ENCODE peak calls at places on chromosomes 4 and X, in eight cellular contexts. One of them, this sample, is unnamed. For H3K27me3, the result is how much of the 10 kb centered on the place peaks cover.

GRCh38 chr4:143667461-143667860 is 33.0 kb downstream of the FREM3 start:
- DNase-seq in suprapubic skin: no peak
- DNase-seq in uterus: peak
- DNase-seq in adrenal gland: peak
- DNase-seq in HCT116: no peak
- DNase-seq in heart left ventricle: peak
- DNase-seq in tibial nerve: no peak
- DNase-seq in transverse colon: no peak
- DNase-seq in this sample: no peak

GRCh38 chrX:97747346-97747745 is 863.6 kb downstream of the RPA4 start:
- DNase-seq in suprapubic skin: no peak
- DNase-seq in uterus: no peak
- DNase-seq in adrenal gland: no peak
- DNase-seq in HCT116: no peak
- DNase-seq in heart left ventricle: no peak
- DNase-seq in tibial nerve: no peak
- DNase-seq in transverse colon: no peak
- DNase-seq in this sample: no peak

GRCh38 chr4:20359692-20360091 is 108.0 kb downstream of the SLIT2 start:
- DNase-seq in suprapubic skin: no peak
- DNase-seq in uterus: no peak
- DNase-seq in adrenal gland: no peak
- DNase-seq in HCT116: no peak
- DNase-seq in heart left ventricle: no peak
- DNase-seq in tibial nerve: no peak
- DNase-seq in transverse colon: no peak
- DNase-seq in this sample: no peak

GRCh38 chrX:43655961-43656494 is at the start of gene MAOA:
- DNase-seq in suprapubic skin: peak
- DNase-seq in uterus: peak
- DNase-seq in adrenal gland: peak
- DNase-seq in HCT116: no peak
- DNase-seq in heart left ventricle: peak
- DNase-seq in tibial nerve: peak
- DNase-seq in transverse colon: peak
- DNase-seq in this sample: peak

GRCh38 chrX:22486326-22486725 is 213.6 kb downstream of the CBLL2 start:
- DNase-seq in suprapubic skin: no peak
- DNase-seq in uterus: no peak
- DNase-seq in adrenal gland: no peak
- DNase-seq in HCT116: no peak
- DNase-seq in heart left ventricle: no peak
- DNase-seq in tibial nerve: no peak
- DNase-seq in transverse colon: no peak
- DNase-seq in this sample: no peak

GRCh38 chrX:63713510-63713909 is 71.5 kb downstream of the ARHGEF9 start:
- DNase-seq in suprapubic skin: no peak
- DNase-seq in uterus: no peak
- DNase-seq in adrenal gland: no peak
- DNase-seq in HCT116: no peak
- DNase-seq in heart left ventricle: peak
- DNase-seq in tibial nerve: no peak
- DNase-seq in transverse colon: no peak
- DNase-seq in this sample: no peak

GRCh38 chr4:108010167-108010566 is 20.5 kb downstream of the HADH start:
- DNase-seq in suprapubic skin: no peak
- DNase-seq in uterus: no peak
- DNase-seq in adrenal gland: no peak
- DNase-seq in HCT116: no peak
- DNase-seq in heart left ventricle: no peak
- DNase-seq in tibial nerve: no peak
- DNase-seq in transverse colon: no peak
- DNase-seq in this sample: no peak

GRCh38 chrX:117002981-117003380 is 540.2 kb upstream of the CT83 start:
- DNase-seq in suprapubic skin: no peak
- DNase-seq in uterus: no peak
- DNase-seq in adrenal gland: no peak
- DNase-seq in HCT116: no peak
- DNase-seq in heart left ventricle: no peak
- DNase-seq in tibial nerve: no peak
- DNase-seq in transverse colon: no peak
- DNase-seq in this sample: no peak

GRCh38 chr4:122003335-122003734 is 51.5 kb upstream of the TRPC3 start:
- DNase-seq in suprapubic skin: no peak
- DNase-seq in uterus: no peak
- DNase-seq in adrenal gland: no peak
- DNase-seq in HCT116: peak
- DNase-seq in heart left ventricle: no peak
- DNase-seq in tibial nerve: no peak
- DNase-seq in transverse colon: peak
- DNase-seq in this sample: no peak

GRCh38 chr4:105352826-105353225 is 121.0 kb downstream of the PPA2 start:
- DNase-seq in suprapubic skin: no peak
- DNase-seq in uterus: no peak
- DNase-seq in adrenal gland: no peak
- DNase-seq in HCT116: no peak
- DNase-seq in heart left ventricle: no peak
- DNase-seq in tibial nerve: no peak
- DNase-seq in transverse colon: no peak
- DNase-seq in this sample: no peak

GRCh38 chr4:142974331-142974730 is 128.2 kb upstream of the INPP4B start:
- DNase-seq in suprapubic skin: no peak
- DNase-seq in uterus: no peak
- DNase-seq in adrenal gland: no peak
- DNase-seq in HCT116: no peak
- DNase-seq in heart left ventricle: no peak
- DNase-seq in tibial nerve: no peak
- DNase-seq in transverse colon: no peak
- DNase-seq in this sample: no peak

GRCh38 chrX:50920132-50920531 is 9.6 kb downstream of the BMP15 start:
- DNase-seq in suprapubic skin: no peak
- DNase-seq in uterus: no peak
- DNase-seq in adrenal gland: no peak
- DNase-seq in HCT116: no peak
- DNase-seq in heart left ventricle: no peak
- DNase-seq in tibial nerve: no peak
- DNase-seq in transverse colon: no peak
- DNase-seq in this sample: no peak

GRCh38 chr4:185112104-185112503 is 31.0 kb upstream of the SLC25A4 start:
- DNase-seq in suprapubic skin: no peak
- DNase-seq in uterus: peak
- DNase-seq in adrenal gland: peak
- DNase-seq in HCT116: peak
- DNase-seq in heart left ventricle: peak
- DNase-seq in tibial nerve: no peak
- DNase-seq in transverse colon: no peak
- DNase-seq in this sample: peak

GRCh38 chr4:55604996-55605395 is 13.0 kb upstream of the PDCL2 start:
- DNase-seq in suprapubic skin: no peak
- DNase-seq in uterus: no peak
- DNase-seq in adrenal gland: no peak
- DNase-seq in HCT116: no peak
- DNase-seq in heart left ventricle: no peak
- DNase-seq in tibial nerve: no peak
- DNase-seq in transverse colon: no peak
- DNase-seq in this sample: no peak

GRCh38 chrX:15493118-15494082 is at the start of gene PIR:
- DNase-seq in suprapubic skin: peak
- DNase-seq in uterus: peak
- DNase-seq in adrenal gland: peak
- DNase-seq in HCT116: peak
- DNase-seq in heart left ventricle: peak
- DNase-seq in tibial nerve: peak
- DNase-seq in transverse colon: peak
- DNase-seq in this sample: peak
- TF ChIP-seq POLR2A in suprapubic skin: no peak
- TF ChIP-seq POLR2A in uterus: peak
- TF ChIP-seq POLR2A in adrenal gland: peak
- TF ChIP-seq POLR2A in HCT116: no peak
- TF ChIP-seq POLR2A in heart left ventricle: no peak
- TF ChIP-seq POLR2A in tibial nerve: no peak
- TF ChIP-seq POLR2A in transverse colon: peak
- TF ChIP-seq POLR2A in this sample: no peak

GRCh38 chr4:38384962-38385285 is 279.1 kb upstream of the KLF3 start:
- DNase-seq in suprapubic skin: no peak
- DNase-seq in uterus: no peak
- DNase-seq in adrenal gland: no peak
- DNase-seq in HCT116: no peak
- DNase-seq in heart left ventricle: no peak
- DNase-seq in tibial nerve: no peak
- DNase-seq in transverse colon: no peak
- DNase-seq in this sample: no peak

GRCh38 chr4:38385286-38386010 is 278.6 kb upstream of the KLF3 start:
- DNase-seq in suprapubic skin: no peak
- DNase-seq in uterus: no peak
- DNase-seq in adrenal gland: no peak
- DNase-seq in HCT116: no peak
- DNase-seq in heart left ventricle: no peak
- DNase-seq in tibial nerve: no peak
- DNase-seq in transverse colon: no peak
- DNase-seq in this sample: no peak

GRCh38 chr4:38382492-38382891 is 281.5 kb upstream of the KLF3 start:
- DNase-seq in suprapubic skin: no peak
- DNase-seq in uterus: no peak
- DNase-seq in adrenal gland: no peak
- DNase-seq in HCT116: no peak
- DNase-seq in heart left ventricle: no peak
- DNase-seq in tibial nerve: no peak
- DNase-seq in transverse colon: no peak
- DNase-seq in this sample: no peak

GRCh38 chr4:38381788-38382187 is 282.2 kb upstream of the KLF3 start:
- DNase-seq in suprapubic skin: no peak
- DNase-seq in uterus: peak
- DNase-seq in adrenal gland: peak
- DNase-seq in HCT116: no peak
- DNase-seq in heart left ventricle: no peak
- DNase-seq in tibial nerve: no peak
- DNase-seq in transverse colon: no peak
- DNase-seq in this sample: no peak

DNA sequence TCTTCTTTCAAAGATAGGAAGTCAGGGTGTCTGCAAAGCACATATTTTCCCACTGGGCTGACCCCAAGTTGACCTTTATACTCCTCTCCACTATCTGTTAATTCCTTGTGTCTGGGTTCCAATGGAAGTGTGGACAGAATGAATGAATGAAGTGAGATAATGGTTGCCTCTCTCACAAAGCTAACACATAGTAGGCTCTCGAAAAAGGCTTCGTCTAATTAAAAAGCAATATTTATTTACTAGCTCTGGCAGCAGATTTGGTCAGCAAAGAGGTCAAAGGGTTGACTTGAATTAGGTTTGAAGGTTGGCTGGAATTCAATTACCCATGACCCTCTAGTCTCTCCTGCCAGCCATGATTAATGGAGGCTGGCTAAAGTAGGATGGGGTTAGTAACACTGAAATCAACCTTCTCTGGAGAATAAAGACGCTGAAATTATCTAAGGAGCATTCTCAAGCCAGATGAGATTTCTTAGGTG is 280.3 kb upstream of the KLF3 start:
- DNase-seq in suprapubic skin: no peak
- DNase-seq in uterus: no peak
- DNase-seq in adrenal gland: no peak
- DNase-seq in HCT116: no peak
- DNase-seq in heart left ventricle: no peak
- DNase-seq in tibial nerve: no peak
- DNase-seq in transverse colon: no peak
- DNase-seq in this sample: no peak
- H3K27me3 ChIP-seq in suprapubic skin: under half
- H3K27me3 ChIP-seq in uterus: under half
- H3K27me3 ChIP-seq in adrenal gland: under half
- H3K27me3 ChIP-seq in HCT116: under half
- H3K27me3 ChIP-seq in heart left ventricle: under half
- H3K27me3 ChIP-seq in tibial nerve: under half
- H3K27me3 ChIP-seq in transverse colon: under half
- H3K27me3 ChIP-seq in this sample: under half

GRCh38 chr4:176198316-176198903 is 3.0 kb upstream of the SPATA4 start:
- DNase-seq in suprapubic skin: no peak
- DNase-seq in uterus: no peak
- DNase-seq in adrenal gland: no peak
- DNase-seq in HCT116: no peak
- DNase-seq in heart left ventricle: no peak
- DNase-seq in tibial nerve: no peak
- DNase-seq in transverse colon: peak
- DNase-seq in this sample: peak

GRCh38 chr4:176193898-176194297 is 1.5 kb downstream of the SPATA4 start:
- DNase-seq in suprapubic skin: no peak
- DNase-seq in uterus: no peak
- DNase-seq in adrenal gland: no peak
- DNase-seq in HCT116: peak
- DNase-seq in heart left ventricle: no peak
- DNase-seq in tibial nerve: no peak
- DNase-seq in transverse colon: no peak
- DNase-seq in this sample: no peak

GRCh38 chr4:176191974-176192373 is 3.4 kb downstream of the SPATA4 start:
- DNase-seq in suprapubic skin: no peak
- DNase-seq in uterus: no peak
- DNase-seq in adrenal gland: no peak
- DNase-seq in HCT116: no peak
- DNase-seq in heart left ventricle: no peak
- DNase-seq in tibial nerve: no peak
- DNase-seq in transverse colon: no peak
- DNase-seq in this sample: no peak

GRCh38 chr4:176193126-176193525 is 2.3 kb downstream of the SPATA4 start:
- DNase-seq in suprapubic skin: no peak
- DNase-seq in uterus: no peak
- DNase-seq in adrenal gland: no peak
- DNase-seq in HCT116: no peak
- DNase-seq in heart left ventricle: no peak
- DNase-seq in tibial nerve: no peak
- DNase-seq in transverse colon: no peak
- DNase-seq in this sample: no peak

GRCh38 chr4:176195184-176195978 is at the start of gene SPATA4:
- DNase-seq in suprapubic skin: peak
- DNase-seq in uterus: peak
- DNase-seq in adrenal gland: peak
- DNase-seq in HCT116: peak
- DNase-seq in heart left ventricle: peak
- DNase-seq in tibial nerve: peak
- DNase-seq in transverse colon: peak
- DNase-seq in this sample: peak
- TF ChIP-seq POLR2A in suprapubic skin: no peak
- TF ChIP-seq POLR2A in uterus: peak
- TF ChIP-seq POLR2A in adrenal gland: no peak
- TF ChIP-seq POLR2A in HCT116: peak
- TF ChIP-seq POLR2A in heart left ventricle: peak
- TF ChIP-seq POLR2A in tibial nerve: peak
- TF ChIP-seq POLR2A in transverse colon: peak
- TF ChIP-seq POLR2A in this sample: peak

DNA sequence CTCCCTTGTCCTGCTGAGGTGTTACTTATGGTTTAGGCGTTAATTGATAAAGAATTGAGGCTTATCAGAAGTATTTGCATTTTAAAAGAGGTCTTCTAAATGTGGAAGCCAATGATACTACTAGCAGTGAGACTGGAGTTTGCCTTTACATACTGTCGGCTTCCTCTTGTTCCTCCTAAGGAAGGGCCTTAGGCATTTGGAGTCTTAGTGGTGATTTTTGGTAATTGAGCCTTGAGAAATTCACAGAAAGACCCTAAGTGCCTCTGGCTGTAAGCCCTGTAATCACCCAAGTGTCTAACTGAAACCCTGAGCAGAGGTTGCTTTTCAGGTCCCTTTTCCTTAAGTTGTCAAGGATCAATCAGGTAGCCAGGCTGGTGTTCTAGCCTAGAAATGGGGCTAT is 14.8 kb downstream of the IL13RA1 start:
- DNase-seq in suprapubic skin: no peak
- DNase-seq in uterus: no peak
- DNase-seq in adrenal gland: no peak
- DNase-seq in HCT116: no peak
- DNase-seq in heart left ventricle: no peak
- DNase-seq in tibial nerve: no peak
- DNase-seq in transverse colon: no peak
- DNase-seq in this sample: no peak
- H3K27me3 ChIP-seq in suprapubic skin: under half
- H3K27me3 ChIP-seq in uterus: under half
- H3K27me3 ChIP-seq in adrenal gland: under half
- H3K27me3 ChIP-seq in HCT116: under half
- H3K27me3 ChIP-seq in heart left ventricle: under half
- H3K27me3 ChIP-seq in tibial nerve: under half
- H3K27me3 ChIP-seq in transverse colon: under half
- H3K27me3 ChIP-seq in this sample: under half